ENCODE peak calls at places on chromosomes 16 and 17, in five cellular contexts. One of them, this sample, is unnamed.

GRCh38 chr17:40986920-40987319 is 2.8 kb upstream of the KRT40 start:
- DNase-seq in IMR-90: no peak
- DNase-seq in neuronal stem cell: no peak
- DNase-seq in H1: no peak
- DNase-seq in trophoblast cell: no peak
- DNase-seq in this sample: no peak

GRCh38 chr16:88855736-88856121 is 1.0 kb downstream of the GALNS start:
- DNase-seq in IMR-90: no peak
- DNase-seq in neuronal stem cell: no peak
- DNase-seq in H1: no peak
- DNase-seq in trophoblast cell: no peak
- DNase-seq in this sample: no peak

GRCh38 chr16:30946671-30947532 is 2.0 kb upstream of the ORAI3 start:
- DNase-seq in IMR-90: no peak
- DNase-seq in neuronal stem cell: no peak
- DNase-seq in H1: peak; percentile 62
- DNase-seq in trophoblast cell: no peak
- DNase-seq in this sample: no peak

GRCh38 chr16:50534556-50534955 is 13.6 kb upstream of the NKD1 start:
- DNase-seq in IMR-90: no peak
- DNase-seq in neuronal stem cell: no peak
- DNase-seq in H1: no peak
- DNase-seq in trophoblast cell: no peak
- DNase-seq in this sample: no peak

GRCh38 chr17:68906638-68907037 is 48.6 kb downstream of the ABCA8 start:
- DNase-seq in IMR-90: peak; percentile 21
- DNase-seq in neuronal stem cell: no peak
- DNase-seq in H1: no peak
- DNase-seq in trophoblast cell: no peak
- DNase-seq in this sample: peak; percentile 16

GRCh38 chr17:4453821-4454591 is 20.3 kb downstream of the SPNS3 start:
- DNase-seq in IMR-90: no peak
- DNase-seq in neuronal stem cell: no peak
- DNase-seq in H1: no peak
- DNase-seq in trophoblast cell: no peak
- DNase-seq in this sample: no peak

GRCh38 chr17:75832652-75833400 is 11.4 kb downstream of the UNC13D start:
- DNase-seq in IMR-90: no peak
- DNase-seq in neuronal stem cell: no peak
- DNase-seq in H1: peak; percentile 81
- DNase-seq in trophoblast cell: no peak
- DNase-seq in this sample: no peak

GRCh38 chr17:78828470-78829185 is 12.0 kb downstream of the USP36 start:
- DNase-seq in IMR-90: peak; percentile 78
- DNase-seq in neuronal stem cell: no peak
- DNase-seq in H1: no peak
- DNase-seq in trophoblast cell: no peak
- DNase-seq in this sample: peak; percentile 60

GRCh38 chr17:28145348-28145747 is 102.9 kb downstream of the NLK start:
- DNase-seq in IMR-90: peak; percentile 29
- DNase-seq in neuronal stem cell: no peak
- DNase-seq in H1: no peak
- DNase-seq in trophoblast cell: no peak
- DNase-seq in this sample: peak; percentile 22

GRCh38 chr16:84347161-84347560 is 21.2 kb upstream of the ATP2C2 start:
- DNase-seq in IMR-90: no peak
- DNase-seq in neuronal stem cell: no peak
- DNase-seq in H1: no peak
- DNase-seq in trophoblast cell: no peak
- DNase-seq in this sample: no peak

GRCh38 chr16:21611178-21611545 is 11.8 kb downstream of the METTL9 start:
- DNase-seq in IMR-90: peak; percentile 65
- DNase-seq in neuronal stem cell: no peak
- DNase-seq in H1: no peak
- DNase-seq in trophoblast cell: no peak
- DNase-seq in this sample: peak; percentile 56

GRCh38 chr16:56072096-56072495 is 119.2 kb upstream of the GNAO1 start:
- DNase-seq in IMR-90: no peak
- DNase-seq in neuronal stem cell: no peak
- DNase-seq in H1: no peak
- DNase-seq in trophoblast cell: no peak
- DNase-seq in this sample: no peak

GRCh38 chr17:8608001-8608400 is 22.5 kb downstream of the MYH10 start:
- DNase-seq in IMR-90: no peak
- DNase-seq in neuronal stem cell: no peak
- DNase-seq in H1: no peak
- DNase-seq in trophoblast cell: peak; percentile 7
- DNase-seq in this sample: no peak

GRCh38 chr16:21117567-21117966 is 33.1 kb downstream of the DNAH3 start:
- DNase-seq in IMR-90: no peak
- DNase-seq in neuronal stem cell: no peak
- DNase-seq in H1: no peak
- DNase-seq in trophoblast cell: no peak
- DNase-seq in this sample: no peak

GRCh38 chr17:30372755-30373154 is 6.0 kb upstream of the CPD start:
- DNase-seq in IMR-90: peak; percentile 80
- DNase-seq in neuronal stem cell: no peak
- DNase-seq in H1: no peak
- DNase-seq in trophoblast cell: no peak
- DNase-seq in this sample: no peak

GRCh38 chr17:19979917-19980770 is 2.5 kb upstream of the AKAP10 start:
- DNase-seq in IMR-90: no peak
- DNase-seq in neuronal stem cell: no peak
- DNase-seq in H1: peak; percentile 71
- DNase-seq in trophoblast cell: no peak
- DNase-seq in this sample: no peak

GRCh38 chr17:40647549-40648325 is at the start of gene SMARCE1:
- DNase-seq in IMR-90: peak; percentile 67
- DNase-seq in neuronal stem cell: peak; percentile 80
- DNase-seq in H1: peak; percentile 82
- DNase-seq in trophoblast cell: peak; percentile 69
- DNase-seq in this sample: peak; percentile 86

GRCh38 chr16:23679274-23679985 is 741 bp downstream of the PLK1 start:
- DNase-seq in IMR-90: peak; percentile 57
- DNase-seq in neuronal stem cell: peak; percentile 11
- DNase-seq in H1: peak; percentile 57
- DNase-seq in trophoblast cell: no peak
- DNase-seq in this sample: peak; percentile 74

GRCh38 chr16:30902070-30902972 is 5.9 kb downstream of the CTF1 start:
- DNase-seq in IMR-90: peak; percentile 63
- DNase-seq in neuronal stem cell: no peak
- DNase-seq in H1: peak; percentile 81
- DNase-seq in trophoblast cell: peak; percentile 60
- DNase-seq in this sample: peak; percentile 65

GRCh38 chr17:18235743-18236256 is 10.4 kb downstream of the LLGL1 start:
- DNase-seq in IMR-90: peak; percentile 67
- DNase-seq in neuronal stem cell: no peak
- DNase-seq in H1: no peak
- DNase-seq in trophoblast cell: no peak
- DNase-seq in this sample: peak; percentile 45

GRCh38 chr17:67575325-67575724 is 142.4 kb upstream of the NOL11 start:
- DNase-seq in IMR-90: no peak
- DNase-seq in neuronal stem cell: no peak
- DNase-seq in H1: no peak
- DNase-seq in trophoblast cell: no peak
- DNase-seq in this sample: no peak

GRCh38 chr17:57599271-57600045 is 145.6 kb downstream of the CCDC182 start:
- DNase-seq in IMR-90: no peak
- DNase-seq in neuronal stem cell: no peak
- DNase-seq in H1: no peak
- DNase-seq in trophoblast cell: no peak
- DNase-seq in this sample: no peak

GRCh38 chr16:82199209-82199608 is 29.2 kb upstream of the MPHOSPH6 start:
- DNase-seq in IMR-90: no peak
- DNase-seq in neuronal stem cell: no peak
- DNase-seq in H1: no peak
- DNase-seq in trophoblast cell: no peak
- DNase-seq in this sample: no peak
- H4K8ac ChIP-seq in IMR-90: no peak overlapping the region
- H4K8ac ChIP-seq in neuronal stem cell: no peak overlapping the region
- H4K8ac ChIP-seq in H1: no peak overlapping the region
- H4K8ac ChIP-seq in trophoblast cell: no peak overlapping the region
- H4K8ac ChIP-seq in this sample: no peak overlapping the region

DNA sequence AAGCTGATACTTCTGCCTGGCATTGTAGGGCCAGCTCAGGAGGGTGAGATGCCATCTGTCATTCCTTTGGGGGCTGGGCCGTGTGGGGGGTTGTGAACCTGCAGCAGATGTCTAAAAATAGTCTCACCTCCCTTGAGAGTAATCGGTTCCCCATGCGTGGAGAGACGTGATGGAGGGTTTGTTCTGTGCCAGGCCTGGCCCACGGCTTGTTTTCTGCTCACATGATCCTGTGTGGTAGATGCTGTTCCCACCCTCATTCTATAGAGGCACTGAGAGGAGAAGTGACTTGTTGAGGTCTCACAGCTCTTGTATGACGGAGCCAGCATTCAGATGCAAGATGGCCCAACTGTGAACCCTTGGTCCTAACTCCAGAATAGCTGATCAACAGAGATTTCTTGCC is 4.6 kb downstream of the IRF8 start:
- DNase-seq in IMR-90: no peak
- DNase-seq in neuronal stem cell: no peak
- DNase-seq in H1: no peak
- DNase-seq in trophoblast cell: no peak
- DNase-seq in this sample: no peak
- H3K4me3 ChIP-seq in IMR-90: no peak overlapping the region
- H3K4me3 ChIP-seq in neuronal stem cell: no peak overlapping the region
- H3K4me3 ChIP-seq in H1: no peak overlapping the region
- H3K4me3 ChIP-seq in trophoblast cell: no peak overlapping the region
- H3K4me3 ChIP-seq in this sample: no peak overlapping the region

DNA sequence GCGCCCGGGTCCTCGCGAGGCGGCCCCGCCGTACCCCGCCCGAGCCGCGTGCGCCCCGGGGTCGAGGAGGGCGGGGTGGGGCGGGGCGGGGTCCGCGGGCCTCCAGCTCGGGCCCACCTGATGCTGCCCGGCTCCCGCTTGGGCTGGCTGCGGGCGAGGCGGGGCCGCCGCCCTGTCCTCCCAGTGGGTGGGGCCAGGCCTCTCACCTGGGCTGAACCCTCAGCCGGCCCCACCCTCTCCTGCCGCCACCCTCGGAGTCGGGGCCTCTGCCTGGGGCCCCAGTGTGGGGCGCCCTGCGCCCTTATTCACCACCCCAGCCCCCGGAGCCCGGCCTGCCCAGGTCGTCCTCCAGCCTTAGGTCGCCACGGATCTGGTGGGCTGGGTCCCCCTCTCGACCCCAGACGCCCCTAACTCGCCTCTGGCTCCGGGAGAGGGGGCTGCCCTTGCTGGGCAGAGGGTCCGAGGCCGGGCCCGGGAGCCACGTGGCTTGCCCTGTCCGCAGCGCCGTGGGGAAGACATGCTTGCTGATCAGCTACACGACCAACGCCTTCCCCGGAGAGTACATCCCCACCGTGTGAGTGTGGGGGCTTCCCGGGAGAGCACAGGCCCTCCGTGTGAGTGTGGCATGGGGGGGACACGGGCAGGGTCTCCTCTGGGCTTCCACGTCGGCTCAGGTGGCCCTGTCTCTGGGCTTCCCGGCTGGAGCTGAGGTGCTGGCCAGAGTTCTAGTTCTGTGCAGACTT is 578 bp downstream of the RAC3 start:
- DNase-seq in IMR-90: no peak
- DNase-seq in neuronal stem cell: no peak
- DNase-seq in H1: peak; percentile 85
- DNase-seq in trophoblast cell: no peak
- DNase-seq in this sample: peak; percentile 13
- H2AFZ ChIP-seq in IMR-90: peak overlapping the region; percentile 81
- H2AFZ ChIP-seq in neuronal stem cell: peak overlapping the region; percentile 77
- H2AFZ ChIP-seq in H1: no peak overlapping the region
- H2AFZ ChIP-seq in trophoblast cell: peak overlapping the region; percentile 6
- H2AFZ ChIP-seq in this sample: peak overlapping the region; percentile 62

GRCh38 chr17:17104036-17104435 is 61.8 kb downstream of the MPRIP start:
- DNase-seq in IMR-90: no peak
- DNase-seq in neuronal stem cell: no peak
- DNase-seq in H1: no peak
- DNase-seq in trophoblast cell: no peak
- DNase-seq in this sample: no peak
- H4K8ac ChIP-seq in IMR-90: no peak overlapping the region
- H4K8ac ChIP-seq in neuronal stem cell: no peak overlapping the region
- H4K8ac ChIP-seq in H1: no peak overlapping the region
- H4K8ac ChIP-seq in trophoblast cell: no peak overlapping the region
- H4K8ac ChIP-seq in this sample: no peak overlapping the region

This sample was measured in mesenchymal stem cell.